ENCODE peak calls at places on chromosomes 11 and 22, in four cellular contexts. O is GM12891, X is K562, B is GM12878. N is an unnamed sample.

GRCh38 chr11:131815631-131816030 is 445.2 kb downstream of the NTM start:
- DNase-seq in X (no peak), B (no peak), O (no peak), N (no peak)

GRCh38 chr22:35728639-35729308 is 11.1 kb downstream of the APOL5 start:
- DNase-seq in O (no peak), B (no peak), X (no peak), N (no peak)

GRCh38 chr11:57425565-57426438 is 1.1 kb downstream of the SLC43A3 start:
- DNase-seq in O (no peak), B (no peak), X (no peak), N (peak; percentile 63)

GRCh38 chr11:106565326-106565725 is 452.9 kb downstream of the GUCY1A2 start:
- DNase-seq in X (no peak), O (no peak), B (no peak), N (no peak)

GRCh38 chr22:39309364-39309861 is 10.0 kb downstream of the RPL3 start:
- DNase-seq in O (no peak), X (peak; percentile 47), B (no peak), N (no peak)

GRCh38 chr11:36501236-36501635 is 8.8 kb downstream of the TRAF6 start:
- DNase-seq in X (no peak), O (no peak), B (no peak), N (no peak)

GRCh38 chr11:326842-327580 is 6.4 kb upstream of the IFITM3 start:
- DNase-seq in X (peak; percentile 60), B (peak; percentile 96), O (peak; percentile 71), N (peak; percentile 50)

GRCh38 chr11:1054143-1055108 is 17.9 kb upstream of the MUC6 start:
- DNase-seq in X (no peak), B (no peak), O (no peak), N (no peak)

GRCh38 chr22:23604939-23605712 is 25.0 kb upstream of the IGLL1 start:
- DNase-seq in O (no peak), X (no peak), B (no peak), N (no peak)

GRCh38 chr22:35215993-35216392 is 41.3 kb upstream of the HMGXB4 start:
- DNase-seq in B (no peak), O (no peak), X (peak; percentile 26), N (no peak)

GRCh38 chr22:37464181-37464580 is 22.0 kb downstream of the MFNG start:
- DNase-seq in X (no peak), O (peak; percentile 62), B (peak; percentile 19), N (no peak)

DNA sequence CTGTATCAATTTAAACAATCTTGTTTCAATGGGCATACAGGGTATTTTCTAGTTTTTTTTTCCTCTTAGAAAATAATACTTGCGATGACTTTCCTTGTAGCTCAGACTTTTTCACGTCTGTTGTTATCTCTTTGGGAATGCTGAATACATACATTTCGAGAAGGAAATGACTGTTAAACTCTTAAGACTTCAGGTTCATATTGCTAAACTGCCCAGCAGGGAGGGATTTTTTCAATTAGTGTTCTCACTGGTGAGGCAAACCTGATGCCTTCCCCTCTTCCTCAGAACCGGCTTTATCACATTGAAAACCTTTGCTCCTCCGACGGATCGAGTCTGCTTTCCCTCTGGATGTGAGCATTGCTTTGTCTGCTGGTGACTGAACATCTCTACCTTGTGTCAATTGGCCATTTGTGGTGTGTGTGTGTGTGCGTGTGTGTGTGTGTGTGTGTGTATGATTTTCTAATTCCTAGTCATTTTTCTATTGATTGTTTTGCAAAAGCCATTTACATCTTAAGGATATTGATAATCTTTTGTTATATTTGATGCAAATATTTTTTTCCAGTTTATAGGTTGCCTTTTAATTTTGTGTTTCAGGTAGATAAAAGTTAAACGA is 6.6 kb downstream of the NEAT1 start:
- DNase-seq in B (no peak), X (no peak), O (no peak), N (peak; percentile 49)
- TF ChIP-seq SPI1 in B (no peak), X (no peak), O (no peak), N (no peak)

GRCh38 chr22:43955883-43956286 is 643 bp downstream of the SAMM50 start:
- DNase-seq in B (no peak), O (no peak), X (no peak), N (peak; percentile 71)
- TF ChIP-seq SPI1 in B (peak; percentile 53), O (peak; percentile 68), X (peak; percentile 31), N (peak; percentile 51)

GRCh38 chr11:66056541-66056940 is 4.4 kb downstream of the SF3B2 start:
- DNase-seq in O (no peak), B (no peak), X (no peak), N (no peak)
- TF ChIP-seq SPI1 in O (no peak), B (no peak), X (no peak), N (no peak)

DNA sequence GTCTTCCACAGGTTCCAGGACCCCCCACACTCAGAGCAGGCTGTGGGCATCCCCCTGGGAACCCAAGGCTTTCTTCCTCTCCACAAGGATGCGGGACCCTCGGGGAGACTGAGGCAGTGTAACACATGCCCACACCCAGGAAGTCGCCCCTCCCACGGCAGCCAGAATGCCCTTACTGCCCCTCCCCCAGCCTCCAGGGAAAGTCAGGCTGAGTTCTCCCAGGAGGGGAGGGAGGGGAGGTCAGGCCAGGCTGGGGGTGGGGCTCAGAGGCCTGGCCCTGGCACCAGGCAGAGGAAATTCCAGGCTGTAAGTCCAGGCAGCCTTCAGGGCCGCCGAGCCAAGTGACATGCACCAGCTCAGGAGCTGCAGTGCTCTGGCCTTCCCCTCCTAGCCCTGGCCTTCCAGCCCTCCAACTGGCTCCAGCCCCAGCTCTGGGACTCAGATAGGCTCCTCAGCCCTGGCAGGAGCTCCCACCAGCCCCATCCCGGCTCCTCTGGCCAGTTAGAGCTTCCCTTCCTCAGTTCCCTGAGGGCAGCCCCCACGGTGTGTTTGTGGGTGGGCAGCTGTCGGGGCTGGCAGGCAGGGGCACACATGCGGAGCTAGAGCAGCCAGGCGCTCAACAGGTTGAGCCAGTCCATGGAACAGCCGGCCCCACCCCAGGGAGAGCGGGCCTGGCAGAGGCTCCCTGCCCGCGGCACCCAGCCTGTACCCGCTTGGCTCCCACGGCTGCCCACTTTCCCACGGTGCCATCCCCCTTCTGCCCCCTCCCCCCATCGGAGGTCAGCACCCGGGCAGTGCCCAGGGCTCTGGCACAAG is 3.6 kb downstream of the BCL9L start:
- DNase-seq in O (no peak), B (no peak), X (no peak), N (no peak)
- TF ChIP-seq SPI1 in O (no peak), B (no peak), X (no peak), N (no peak)